ENCODE peak calls at places on chromosomes 2 and 18, in seven cellular contexts. K is ascending aorta, U is NCI-H2029, B is B cell, X is HCEC 1CT, Z is testis, L is WERI-Rb-1. W is an unnamed sample.

GRCh38 chr2:10056439-10056838 is 13.1 kb downstream of the KLF11 start:
- DNase-seq in K (no peak), U (no peak), X (no peak), Z (no peak), L (no peak), B (no peak), W (no peak)

GRCh38 chr18:22486667-22487066 is 69.0 kb upstream of the CTAGE1 start:
- DNase-seq in U (no peak), B (no peak), Z (no peak), K (no peak), X (no peak), L (no peak), W (no peak)

GRCh38 chr2:96549967-96550786 is 13.6 kb downstream of the ARID5A start:
- DNase-seq in U (peak; percentile 66), L (peak; percentile 62), K (no peak), Z (peak; percentile 72), B (no peak), X (no peak), W (peak; percentile 53)

GRCh38 chr2:62938126-62938525 is 112.5 kb upstream of the OTX1 start:
- DNase-seq in X (no peak), L (no peak), Z (no peak), U (no peak), B (no peak), K (no peak), W (no peak)

GRCh38 chr2:181563101-181563692 is 93.7 kb downstream of the CERKL start:
- DNase-seq in L (no peak), K (no peak), U (no peak), X (peak; percentile 44), Z (no peak), B (no peak), W (no peak)

GRCh38 chr18:77087391-77088141 is 45.0 kb downstream of the MBP start:
- DNase-seq in U (no peak), K (no peak), B (no peak), L (no peak), Z (peak; percentile 62), X (peak; percentile 39), W (no peak)

GRCh38 chr2:71458413-71459083 is 5.2 kb downstream of the DYSF start:
- DNase-seq in B (peak; percentile 21), K (no peak), X (no peak), Z (no peak), L (no peak), U (no peak), W (no peak)

GRCh38 chr2:150531626-150532419 is 44.4 kb upstream of the RND3 start:
- DNase-seq in K (no peak), L (no peak), X (peak; percentile 52), B (no peak), U (no peak), Z (no peak), W (no peak)

GRCh38 chr18:79916128-79916494 is 35.3 kb downstream of the SLC66A2 start:
- DNase-seq in X (no peak), L (no peak), K (no peak), U (no peak), Z (no peak), B (no peak), W (no peak)

GRCh38 chr2:124248366-124248765 is 223.3 kb downstream of the CNTNAP5 start:
- DNase-seq in U (no peak), B (no peak), L (peak; percentile 59), K (no peak), X (no peak), Z (no peak), W (peak; percentile 48)

GRCh38 chr2:223943561-223944008 is 1.6 kb downstream of the WDFY1 start:
- DNase-seq in B (no peak), L (no peak), K (no peak), U (no peak), Z (peak; percentile 66), X (peak; percentile 67), W (no peak)

GRCh38 chr2:136376798-136377211 is 258.9 kb upstream of the CXCR4 start:
- DNase-seq in X (no peak), Z (no peak), U (no peak), B (peak; percentile 52), L (no peak), K (no peak), W (no peak)

GRCh38 chr2:206275274-206276160 is 1.1 kb downstream of the ZDBF2 start:
- DNase-seq in X (peak; percentile 29), B (no peak), K (no peak), U (no peak), Z (no peak), L (no peak), W (no peak)

GRCh38 chr18:55064760-55065159 is 105.5 kb upstream of the CCDC68 start:
- DNase-seq in X (no peak), Z (no peak), L (no peak), K (no peak), B (no peak), U (no peak), W (no peak)

GRCh38 chr18:49023281-49023937 is 72.6 kb upstream of the SMAD7 start:
- DNase-seq in U (no peak), L (peak; percentile 4), K (no peak), Z (no peak), X (no peak), B (peak; percentile 71), W (peak; percentile 32)

GRCh38 chr18:23943903-23944624 is 70.5 kb upstream of the TTC39C start:
- DNase-seq in L (no peak), B (no peak), X (peak; percentile 30), Z (no peak), U (no peak), K (no peak), W (no peak)

GRCh38 chr2:28277466-28277865 is 115.2 kb upstream of the FOSL2 start:
- DNase-seq in K (no peak), U (peak; percentile 93), B (no peak), L (no peak), Z (no peak), X (no peak), W (no peak)

GRCh38 chr18:57705861-57706590 is 84.4 kb upstream of the NARS1 start:
- DNase-seq in Z (no peak), B (no peak), U (no peak), L (no peak), X (no peak), K (no peak), W (no peak)

GRCh38 chr2:172465417-172466334 is 38.3 kb downstream of the ITGA6 start:
- DNase-seq in L (peak; percentile 73), U (peak; percentile 48), Z (peak; percentile 87), B (peak; percentile 67), X (peak; percentile 82), K (no peak), W (peak; percentile 74)

GRCh38 chr2:159226059-159226461 is 60.4 kb downstream of the WDSUB1 start:
- DNase-seq in K (no peak), L (no peak), U (peak; percentile 68), X (peak; percentile 59), Z (no peak), B (no peak), W (no peak)

GRCh38 chr2:64799592-64800252 is 146.0 kb upstream of the SERTAD2 start:
- DNase-seq in Z (no peak), X (no peak), U (peak; percentile 43), B (no peak), K (no peak), L (no peak), W (no peak)

GRCh38 chr2:150271952-150272351 is 215.5 kb downstream of the RND3 start:
- DNase-seq in K (no peak), L (no peak), X (peak; percentile 87), B (no peak), Z (no peak), U (no peak), W (no peak)

GRCh38 chr18:69774831-69775230 is 172.8 kb downstream of the CD226 start:
- DNase-seq in B (no peak), U (no peak), L (no peak), Z (no peak), X (peak; percentile 18), K (no peak), W (no peak)

GRCh38 chr2:42331569-42332284 is 29.3 kb downstream of the COX7A2L start:
- DNase-seq in X (no peak), Z (no peak), L (no peak), U (no peak), B (no peak), K (no peak), W (no peak)

GRCh38 chr2:216391401-216391800 is 19.1 kb upstream of the MARCHF4 start:
- DNase-seq in X (peak; percentile 35), K (no peak), U (no peak), L (no peak), Z (no peak), B (no peak), W (no peak)

GRCh38 chr2:185502351-185502750 is 236.3 kb upstream of the FSIP2 start:
- DNase-seq in U (no peak), B (no peak), Z (no peak), L (peak; percentile 27), X (peak; percentile 37), K (no peak), W (no peak)

GRCh38 chr2:134136702-134137101 is 117.2 kb upstream of the MGAT5 start:
- DNase-seq in Z (no peak), U (no peak), L (no peak), B (peak; percentile 1), K (no peak), X (no peak), W (no peak)

GRCh38 chr2:45533771-45534170 is 77.3 kb downstream of the SRBD1 start:
- DNase-seq in X (no peak), U (no peak), B (no peak), L (no peak), K (no peak), Z (no peak), W (no peak)

GRCh38 chr2:86764661-86765307 is 25.9 kb downstream of the CD8A start:
- DNase-seq in U (no peak), Z (peak; percentile 28), L (peak; percentile 15), B (no peak), X (peak; percentile 34), K (no peak), W (peak; percentile 55)

GRCh38 chr2:232931636-232932035 is 61.6 kb downstream of the SNORC start:
- DNase-seq in Z (no peak), U (no peak), B (no peak), X (no peak), L (no peak), K (no peak), W (no peak)

W was measured in D341Med.